ENCODE peak calls at places on chromosomes 7 and 10, in six cellular contexts. L is iPS DF 6.9; D is Panc1; F is H9; P is CD4-positive, CD25-positive, alpha-beta regulatory T cell; Y is Peyer's patch. H is an unnamed sample.
A peak's percentile ranks its signal among the peaks of the same experiment; 100 is the strongest.

GRCh38 chr7:23377134-23377533 is 78.0 kb downstream of the MALSU1 start:
- DNase-seq in L (no peak), D (peak; percentile 71), F (no peak), P (no peak), Y (no peak), H (no peak)

GRCh38 chr10:132107211-132107946 is 41.6 kb downstream of the JAKMIP3 start:
- DNase-seq in L (no peak), D (no peak), F (peak; percentile 23), P (no peak), Y (peak; percentile 25), H (no peak)

GRCh38 chr10:28278842-28279241 is 24.0 kb downstream of the MPP7 start:
- DNase-seq in L (no peak), D (no peak), F (no peak), P (no peak), Y (no peak), H (no peak)

GRCh38 chr7:141974831-141975230 is 1.3 kb upstream of the TAS2R38 start:
- DNase-seq in L (no peak), D (no peak), F (no peak), P (no peak), Y (peak; percentile 75), H (no peak)

GRCh38 chr7:96495751-96496216 is 173.9 kb upstream of the SLC25A13 start:
- DNase-seq in L (no peak), D (no peak), F (no peak), P (no peak), Y (no peak), H (no peak)

GRCh38 chr10:112678581-112678980 is 231.6 kb downstream of the VTI1A start:
- DNase-seq in L (no peak), D (no peak), F (no peak), P (no peak), Y (no peak), H (no peak)

GRCh38 chr10:43172645-43173044 is 34.4 kb downstream of the CSGALNACT2 start:
- DNase-seq in L (no peak), D (no peak), F (no peak), P (no peak), Y (no peak), H (no peak)

GRCh38 chr7:120207037-120207436 is 65.9 kb upstream of the KCND2 start:
- DNase-seq in L (no peak), D (no peak), F (peak; percentile 32), P (no peak), Y (no peak), H (no peak)

GRCh38 chr10:86523348-86523747 is 1.8 kb upstream of the WAPL start:
- DNase-seq in L (no peak), D (no peak), F (no peak), P (no peak), Y (no peak), H (no peak)

GRCh38 chr10:16776896-16777295 is 40.3 kb downstream of the RSU1 start:
- DNase-seq in L (no peak), D (no peak), F (no peak), P (no peak), Y (no peak), H (no peak)

GRCh38 chr7:109663806-109664205 is 1094.1 kb downstream of the DNAJB9 start:
- DNase-seq in L (no peak), D (no peak), F (no peak), P (no peak), Y (no peak), H (no peak)

GRCh38 chr7:43076189-43076605 is 36.2 kb upstream of the HECW1 start:
- DNase-seq in L (no peak), D (no peak), F (peak; percentile 40), P (no peak), Y (no peak), H (no peak)

GRCh38 chr7:100539436-100540006 is 518 bp downstream of the AGFG2 start:
- DNase-seq in L (no peak), D (no peak), F (peak; percentile 39), P (no peak), Y (no peak), H (no peak)

GRCh38 chr10:59655309-59655708 is 54.3 kb downstream of the SLC16A9 start:
- DNase-seq in L (no peak), D (no peak), F (no peak), P (no peak), Y (no peak), H (no peak)

GRCh38 chr10:37285063-37285462 is 159.7 kb downstream of the ANKRD30A start:
- DNase-seq in L (no peak), D (no peak), F (no peak), P (no peak), Y (no peak), H (no peak)

GRCh38 chr10:103648231-103648950 is 154.9 kb downstream of the NEURL1 start:
- DNase-seq in L (no peak), D (no peak), F (no peak), P (no peak), Y (no peak), H (no peak)

GRCh38 chr10:33653584-33654367 is 319.3 kb upstream of the NRP1 start:
- DNase-seq in L (no peak), D (no peak), F (no peak), P (no peak), Y (no peak), H (no peak)

GRCh38 chr10:90800232-90800796 is 57.5 kb downstream of the HTR7 start:
- DNase-seq in L (no peak), D (no peak), F (no peak), P (no peak), Y (no peak), H (no peak)

GRCh38 chr7:84009051-84009450 is 185.5 kb downstream of the SEMA3A start:
- DNase-seq in L (no peak), D (peak; percentile 52), F (no peak), P (no peak), Y (no peak), H (no peak)

GRCh38 chr10:866577-866941 is 64.9 kb downstream of the LARP4B start:
- DNase-seq in L (no peak), D (no peak), F (no peak), P (no peak), Y (no peak), H (no peak)

GRCh38 chr10:87771871-87772500 is 46.0 kb downstream of the ATAD1 start:
- DNase-seq in L (no peak), D (no peak), F (no peak), P (no peak), Y (no peak), H (no peak)

GRCh38 chr10:48383393-48383792 is 76.9 kb downstream of the MAPK8 start:
- DNase-seq in L (no peak), D (no peak), F (no peak), P (no peak), Y (no peak), H (no peak)

GRCh38 chr7:38215734-38216670 is 38.0 kb downstream of the STARD3NL start:
- DNase-seq in L (peak; percentile 67), D (peak; percentile 48), F (peak; percentile 83), P (peak; percentile 59), Y (peak; percentile 90), H (peak; percentile 67)

GRCh38 chr7:100588438-100588837 is 2.3 kb downstream of the FBXO24 start:
- DNase-seq in L (no peak), D (no peak), F (no peak), P (no peak), Y (no peak), H (no peak)

GRCh38 chr10:132997517-132998265 is 55.3 kb upstream of the CFAP46 start:
- DNase-seq in L (no peak), D (no peak), F (no peak), P (no peak), Y (no peak), H (no peak)

DNA sequence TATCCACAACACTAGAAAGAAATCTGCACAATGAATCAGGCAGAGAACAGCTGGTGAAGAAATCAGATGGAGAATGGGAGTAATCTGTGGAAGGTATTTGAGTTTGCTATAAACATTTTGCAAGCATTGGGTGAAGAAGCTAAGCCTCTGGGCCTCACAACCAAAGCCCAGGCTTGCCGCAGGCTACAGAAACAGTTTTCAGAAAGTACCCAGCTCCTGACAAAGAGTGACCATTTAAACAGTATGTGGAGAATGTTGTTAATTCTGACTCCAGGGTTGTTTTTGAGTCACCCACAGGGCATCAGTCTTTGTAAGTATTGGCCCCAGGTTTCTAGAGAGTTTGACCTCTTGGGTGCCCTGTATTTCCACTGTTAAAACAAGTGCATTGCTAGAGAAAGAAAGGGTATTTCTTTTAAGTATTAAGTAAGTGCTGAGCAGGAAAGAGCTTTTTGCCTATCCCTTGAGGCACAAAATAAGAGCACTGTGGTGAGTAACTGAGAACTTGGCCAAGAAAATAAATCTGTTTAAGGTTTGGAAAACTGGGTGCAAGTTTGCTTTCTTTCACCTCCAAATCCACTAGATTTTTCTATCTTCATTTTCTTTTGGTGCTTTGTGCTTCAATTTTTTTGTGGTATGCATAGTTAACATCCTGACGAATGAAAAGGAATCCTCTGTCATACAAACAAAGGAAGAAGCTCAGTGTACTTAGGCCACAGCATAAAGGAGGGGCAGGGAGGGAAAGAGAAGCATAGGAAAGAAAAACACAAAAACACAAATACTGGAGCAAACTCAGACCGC is 691.8 kb downstream of the SUGCT start:
- DNase-seq in L (no peak), D (no peak), F (no peak), P (no peak), Y (no peak), H (no peak)
- H3K27ac ChIP-seq in L (no peak overlapping the region), D (no peak overlapping the region), F (no peak overlapping the region), P (no peak overlapping the region), Y (peak overlapping the region; percentile 59), H (no peak overlapping the region)

GRCh38 chr10:61464461-61465215 is 11.5 kb upstream of the TMEM26 start:
- DNase-seq in L (no peak), D (no peak), F (no peak), P (no peak), Y (no peak), H (no peak)
- H3K27ac ChIP-seq in L (no peak overlapping the region), D (peak overlapping the region; percentile 45), F (no peak overlapping the region), P (no peak overlapping the region), Y (no peak overlapping the region), H (no peak overlapping the region)

GRCh38 chr10:75033399-75034130 is 77.9 kb upstream of the SAMD8 start:
- DNase-seq in L (no peak), D (no peak), F (no peak), P (no peak), Y (no peak), H (no peak)
- H3K27ac ChIP-seq in L (no peak overlapping the region), D (no peak overlapping the region), F (no peak overlapping the region), P (no peak overlapping the region), Y (no peak overlapping the region), H (no peak overlapping the region)

GRCh38 chr10:30813872-30814471 is 184.4 kb upstream of the LYZL2 start:
- DNase-seq in L (no peak), D (no peak), F (no peak), P (no peak), Y (no peak), H (no peak)

GRCh38 chr10:30816144-30816811 is 186.7 kb upstream of the LYZL2 start:
- DNase-seq in L (no peak), D (no peak), F (no peak), P (no peak), Y (no peak), H (no peak)

GRCh38 chr10:30810416-30810815 is 180.9 kb upstream of the LYZL2 start:
- DNase-seq in L (no peak), D (no peak), F (no peak), P (no peak), Y (no peak), H (no peak)

GRCh38 chr10:30812018-30812851 is 182.7 kb upstream of the LYZL2 start:
- DNase-seq in L (no peak), D (no peak), F (no peak), P (no peak), Y (peak; percentile 49), H (no peak)

DNA sequence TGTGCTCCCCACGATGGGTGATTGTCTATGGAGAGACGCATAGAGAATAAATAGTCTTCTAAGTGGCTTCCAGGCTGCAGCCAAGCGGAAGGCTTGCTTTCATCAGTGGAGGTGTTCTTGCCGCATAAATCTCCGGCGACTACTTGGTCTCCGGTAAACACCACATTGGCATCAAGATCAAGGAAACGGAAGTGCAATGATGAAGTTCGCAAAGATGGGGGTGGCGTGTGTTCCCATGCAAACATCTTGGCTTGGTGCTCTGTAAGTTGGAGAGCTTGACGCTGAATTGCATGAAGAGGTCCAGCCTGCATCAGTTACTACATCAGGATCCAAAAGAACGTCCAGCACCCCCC is 182.1 kb upstream of the LYZL2 start:
- DNase-seq in L (no peak), D (no peak), F (no peak), P (no peak), Y (no peak), H (no peak)
- H3K27ac ChIP-seq in L (no peak overlapping the region), D (no peak overlapping the region), F (no peak overlapping the region), P (no peak overlapping the region), Y (peak overlapping the region; percentile 55), H (no peak overlapping the region)

H was measured in CD4-positive, alpha-beta T cell.